ENCODE peak calls at places on chromosomes 6 and 20, in nine cellular contexts. B is naive B cell; K is MCF 10A; A is NCI-H460; P is heart right ventricle; X is activated gamma-delta T cell treated with Interleukin-2 at 50 U/mL for 16 hours; T is ELF-1; I is activated CD4-positive, alpha-beta T cell treated with anti-CD3 and anti-CD28 coated beads for 24 hours; N is SK-N-SH. D is an unnamed sample.

GRCh38 chr6:141347906-141348492 is 784.7 kb upstream of the GJE1 start:
- DNase-seq in A (no peak), I (no peak), N (no peak), P (no peak), K (no peak), B (no peak), T (no peak), X (no peak), D (no peak)

GRCh38 chr20:63127700-63128364 is 88.1 kb downstream of the YTHDF1 start:
- DNase-seq in T (no peak), N (no peak), B (no peak), A (no peak), I (no peak), K (no peak), P (peak), X (peak), D (no peak)

GRCh38 chr20:39871013-39871412 is 818.0 kb downstream of the MAFB start:
- DNase-seq in X (no peak), N (no peak), A (no peak), B (no peak), K (no peak), T (no peak), I (no peak), P (no peak), D (no peak)

GRCh38 chr20:45322952-45323383 is 14.9 kb upstream of the MATN4 start:
- DNase-seq in I (no peak), N (no peak), P (no peak), A (peak), B (peak), X (no peak), K (peak), T (peak), D (no peak)

GRCh38 chr20:9516658-9516987 is 2.2 kb downstream of the LAMP5 start:
- DNase-seq in X (no peak), T (no peak), K (no peak), P (no peak), A (no peak), N (no peak), B (no peak), I (no peak), D (no peak)

GRCh38 chr20:32535953-32536823 is 48.9 kb downstream of the NOL4L start:
- DNase-seq in K (no peak), X (peak), N (peak), B (peak), P (peak), I (no peak), T (peak), A (peak), D (peak)

GRCh38 chr6:127030111-127030510 is 88.4 kb upstream of the RSPO3 start:
- DNase-seq in K (no peak), N (no peak), I (no peak), P (no peak), T (no peak), B (no peak), X (no peak), A (no peak), D (no peak)

GRCh38 chr6:44377971-44378370 is 9.5 kb upstream of the CDC5L start:
- DNase-seq in X (no peak), I (no peak), N (no peak), B (no peak), T (no peak), A (no peak), K (no peak), P (no peak), D (no peak)